ENCODE peak calls at places on chromosomes 6 and 20, in four cellular contexts. V, Z, R and K are unnamed samples.

GRCh38 chr6:109788687-109789086 is 97.6 kb downstream of the FIG4 start:
- DNase-seq in Z (no peak), V (no peak), R (no peak), K (no peak)

GRCh38 chr6:35573495-35574110 is 60.9 kb upstream of the TULP1 start:
- DNase-seq in Z (no peak), V (no peak), R (no peak), K (no peak)

GRCh38 chr6:83976871-83977270 is 56.7 kb upstream of the MRAP2 start:
- DNase-seq in V (no peak), Z (no peak), R (no peak), K (no peak)

GRCh38 chr6:20704325-20704724 is 170.1 kb downstream of the CDKAL1 start:
- DNase-seq in V (no peak), Z (peak), R (no peak), K (no peak)

GRCh38 chr6:130843575-130844320 is 16.5 kb downstream of the SMLR1 start:
- DNase-seq in V (peak), R (no peak), Z (peak), K (no peak)

GRCh38 chr6:140744648-140745320 is 1370.3 kb upstream of the CITED2 start:
- DNase-seq in R (no peak), V (no peak), Z (no peak), K (no peak)

GRCh38 chr20:13786143-13786828 is 1.5 kb downstream of the NDUFAF5 start:
- DNase-seq in V (no peak), Z (no peak), R (no peak), K (no peak)

GRCh38 chr6:116047173-116047933 is 13.3 kb downstream of the FRK start:
- DNase-seq in R (no peak), Z (no peak), V (no peak), K (no peak)

GRCh38 chr20:15576401-15576800 is 996.8 kb downstream of the KIF16B start:
- DNase-seq in R (no peak), Z (no peak), V (no peak), K (no peak)

GRCh38 chr20:60820918-60821317 is 431.1 kb upstream of the CDH4 start:
- DNase-seq in Z (no peak), V (no peak), R (no peak), K (no peak)

GRCh38 chr20:4108495-4109306 is 93.3 kb upstream of the RNF24 start:
- DNase-seq in R (no peak), Z (peak), V (peak), K (no peak)

GRCh38 chr6:17962436-17963031 is 24.9 kb downstream of the KIF13A start:
- DNase-seq in Z (no peak), V (no peak), R (no peak), K (no peak)

GRCh38 chr20:37344506-37345338 is 1.2 kb upstream of the SRC start:
- DNase-seq in R (no peak), V (no peak), Z (no peak), K (peak)
- TF ChIP-seq POLR2AphosphoS5 in R (no peak), V (no peak), Z (no peak), K (no peak)

GRCh38 chr6:114520976-114521375 is 178.2 kb upstream of the HS3ST5 start:
- DNase-seq in V (no peak), Z (no peak), R (no peak), K (no peak)

GRCh38 chr6:114524081-114524480 is 181.3 kb upstream of the HS3ST5 start:
- DNase-seq in Z (no peak), R (no peak), V (no peak), K (no peak)

GRCh38 chr6:114523508-114523907 is 180.7 kb upstream of the HS3ST5 start:
- DNase-seq in R (no peak), Z (no peak), V (peak), K (no peak)

DNA sequence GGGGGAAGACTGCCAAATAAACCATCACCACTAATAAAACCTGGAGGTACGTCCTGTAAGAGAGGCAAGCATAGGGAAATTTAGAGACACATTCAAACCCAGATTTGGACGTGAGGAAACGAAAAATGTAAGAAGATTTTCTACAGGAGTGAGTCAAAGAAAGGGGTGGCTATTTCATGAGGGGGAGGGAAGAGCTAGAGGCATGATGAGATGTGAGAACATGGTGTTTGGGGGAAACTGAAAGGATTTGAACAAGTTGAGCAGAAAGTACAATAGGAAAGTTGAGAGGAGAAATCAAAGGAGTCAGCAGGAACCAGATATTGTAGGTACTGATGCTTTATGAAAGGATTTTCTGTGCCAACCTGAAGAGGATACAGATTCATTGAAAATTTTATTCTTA is 179.1 kb upstream of the HS3ST5 start:
- DNase-seq in R (no peak), V (no peak), Z (no peak), K (no peak)
- H3K4me3 ChIP-seq in R (no peak), V (no peak), Z (no peak), K (no peak)

DNA sequence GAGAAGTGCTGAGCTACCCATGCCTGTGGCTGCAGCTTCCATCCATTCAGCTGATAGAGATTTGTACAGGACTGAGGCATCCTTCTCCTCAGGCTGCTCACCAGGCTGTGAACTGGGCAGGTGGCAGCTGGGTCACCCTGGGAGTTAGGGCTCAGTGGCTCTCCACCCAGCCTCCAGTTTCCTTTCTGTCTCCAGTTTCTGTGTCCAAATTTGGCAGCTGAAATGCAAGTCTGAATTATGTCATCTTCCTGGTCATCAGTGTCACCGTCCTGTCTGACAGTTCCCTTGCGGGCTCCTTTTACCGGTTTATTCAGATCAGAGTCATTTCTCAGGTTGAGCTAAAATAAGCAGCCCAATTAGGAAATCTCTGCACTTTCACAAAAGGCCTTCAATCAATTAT is 93.3 kb downstream of the EDN1 start:
- DNase-seq in R (no peak), V (no peak), Z (no peak), K (no peak)
- TF ChIP-seq POLR2AphosphoS5 in R (no peak), V (no peak), Z (no peak), K (no peak)

GRCh38 chr20:57352305-57352704 is 1.2 kb downstream of the RAE1 start:
- DNase-seq in R (no peak), Z (no peak), V (no peak), K (no peak)
- H3K4me3 ChIP-seq in R (peak), Z (no peak), V (peak), K (peak)

DNA sequence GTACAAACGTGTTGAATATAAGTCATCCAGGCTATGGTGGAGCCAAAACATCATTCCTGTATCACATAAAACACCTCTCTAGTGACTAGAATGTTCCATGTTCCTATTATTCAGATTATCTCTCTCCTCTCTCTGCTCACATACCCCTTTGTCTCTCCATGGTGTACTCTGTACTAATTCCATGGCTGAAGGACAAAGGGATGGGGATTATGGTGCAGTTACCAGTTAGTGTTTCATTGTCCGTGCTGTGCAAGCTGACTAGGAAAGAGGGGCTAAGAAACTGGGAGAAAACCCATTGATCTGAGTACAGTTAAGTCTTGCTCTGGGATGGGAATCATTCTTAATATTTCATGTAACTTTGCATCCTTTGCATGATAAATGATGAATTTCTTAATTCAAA is 397.4 kb upstream of the NOX3 start:
- DNase-seq in R (no peak), V (no peak), Z (no peak), K (no peak)
- TF ChIP-seq POLR2AphosphoS5 in R (no peak), V (no peak), Z (no peak), K (no peak)

GRCh38 chr6:128427139-128427538 is 93.3 kb downstream of the PTPRK start:
- DNase-seq in V (no peak), R (no peak), Z (no peak), K (no peak)
- H3K4me3 ChIP-seq in V (no peak), R (no peak), Z (no peak), K (no peak)

GRCh38 chr6:11852061-11852619 is 73.5 kb upstream of the ADTRP start:
- DNase-seq in V (no peak), R (no peak), Z (no peak), K (no peak)
- TF ChIP-seq POLR2AphosphoS5 in V (no peak), R (no peak), Z (no peak), K (no peak)

GRCh38 chr6:41372526-41373366 is 37.3 kb downstream of the NCR2 start:
- DNase-seq in Z (no peak), R (no peak), V (peak), K (no peak)

GRCh38 chr6:41370488-41371111 is 35.2 kb downstream of the NCR2 start:
- DNase-seq in Z (no peak), V (peak), R (no peak), K (no peak)

GRCh38 chr6:41371992-41372525 is 36.7 kb downstream of the NCR2 start:
- DNase-seq in Z (no peak), R (no peak), V (peak), K (no peak)

GRCh38 chr6:41373367-41373918 is 38.0 kb downstream of the NCR2 start:
- DNase-seq in Z (no peak), R (no peak), V (no peak), K (no peak)

DNA sequence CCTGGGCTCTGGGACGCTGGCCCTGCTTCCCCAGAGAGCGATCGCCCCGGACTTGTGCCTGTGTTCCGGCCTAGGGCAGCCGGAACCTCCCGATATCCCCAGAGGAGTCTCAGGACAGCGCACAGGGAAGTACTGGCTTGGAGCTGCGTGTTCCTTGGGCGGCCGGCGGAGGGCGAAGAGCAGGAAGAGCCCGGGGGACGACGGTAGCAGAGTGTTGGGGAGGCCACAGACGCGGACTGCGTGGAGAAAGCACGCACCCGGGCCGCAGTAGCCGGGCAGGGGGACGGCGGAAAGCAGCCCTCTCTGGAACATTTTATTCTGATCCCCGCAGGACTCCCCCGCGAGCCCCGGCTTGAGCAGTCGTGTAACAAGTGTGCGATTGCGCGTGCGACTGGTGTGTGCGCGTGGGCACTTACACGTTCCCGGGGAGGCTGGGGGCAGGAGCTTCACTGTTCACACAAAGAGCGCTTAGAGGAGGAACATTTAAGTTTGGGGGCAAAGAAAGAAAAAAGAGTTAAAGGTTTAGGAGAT is 36.1 kb downstream of the NCR2 start:
- DNase-seq in Z (peak), R (no peak), V (peak), K (peak)
- H3K4me3 ChIP-seq in Z (no peak), R (peak), V (peak), K (peak)

GRCh38 chr6:13273931-13274706 is 54.2 kb downstream of the TBC1D7 start:
- DNase-seq in R (no peak), V (no peak), Z (no peak), K (peak)

GRCh38 chr6:13274707-13275434 is 53.5 kb downstream of the TBC1D7 start:
- DNase-seq in V (no peak), R (no peak), Z (no peak), K (no peak)

GRCh38 chr6:13275435-13275989 is 52.8 kb downstream of the TBC1D7 start:
- DNase-seq in R (no peak), V (no peak), Z (no peak), K (no peak)

GRCh38 chr6:13272131-13273046 is 55.9 kb downstream of the TBC1D7 start:
- DNase-seq in Z (no peak), V (no peak), R (no peak), K (peak)

DNA sequence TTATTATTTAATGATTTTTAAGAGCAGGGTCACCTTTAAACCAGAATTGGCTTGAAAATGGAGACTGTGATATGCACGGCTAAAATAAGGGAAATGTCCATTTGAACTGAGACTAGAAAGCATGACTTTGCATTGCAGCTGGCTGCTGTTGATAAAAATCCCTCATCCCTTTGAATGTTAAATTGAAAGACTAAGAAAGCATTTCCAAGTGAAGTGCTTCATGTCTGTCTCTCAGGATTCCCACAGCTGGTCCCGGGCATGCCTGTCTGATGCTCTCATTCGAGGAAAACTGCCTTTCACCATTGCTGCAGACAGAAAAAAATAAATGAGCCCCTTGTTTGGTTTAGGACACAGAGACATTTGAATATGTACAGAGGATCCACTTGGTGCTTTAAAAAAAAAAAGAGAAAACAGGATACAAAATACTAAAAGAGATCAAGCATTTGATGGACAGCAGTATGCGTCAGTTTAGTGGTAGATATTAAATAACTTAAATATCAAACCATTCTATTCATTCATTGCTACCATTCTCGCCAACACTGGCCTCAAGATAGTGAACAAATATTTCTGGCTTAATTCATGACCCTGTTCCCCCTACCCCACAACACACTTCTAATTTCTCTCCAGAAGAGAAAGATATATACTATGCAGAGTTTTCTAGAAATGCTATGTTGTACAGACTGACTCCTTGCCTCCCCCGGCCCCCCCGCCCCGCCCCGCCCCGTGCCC is 55.0 kb downstream of the TBC1D7 start:
- DNase-seq in V (no peak), R (no peak), Z (no peak), K (no peak)
- TF ChIP-seq POLR2AphosphoS5 in V (no peak), R (no peak), Z (no peak), K (no peak)